ENCODE peak calls at places on chromosomes 5 and 9, in seven cellular contexts. Z is RWPE1, X is foreskin fibroblast, T is fibroblast of pulmonary artery, B is pancreas, F is foreskin keratinocyte, H is MCF 10A. A is an unnamed sample.

GRCh38 chr5:151406322-151406947 is 41.0 kb upstream of the SLC36A1 start:
- DNase-seq in F (no peak), H (peak; percentile 42), X (peak; percentile 17), Z (peak; percentile 44), B (no peak), T (peak; percentile 6), A (no peak)

GRCh38 chr5:74386571-74387334 is 253.8 kb downstream of the ENC1 start:
- DNase-seq in F (peak; percentile 98), H (no peak), T (peak; percentile 34), X (peak; percentile 17), Z (peak; percentile 77), B (no peak), A (no peak)

GRCh38 chr9:97359147-97359546 is 51.7 kb downstream of the CCDC180 start:
- DNase-seq in F (no peak), T (no peak), X (no peak), B (no peak), H (no peak), Z (no peak), A (no peak)

GRCh38 chr5:143679777-143680176 is 132.2 kb upstream of the HMHB1 start:
- DNase-seq in F (peak; percentile 19), H (peak; percentile 55), X (peak; percentile 71), B (no peak), Z (no peak), T (peak; percentile 6), A (no peak)

GRCh38 chr5:111337688-111338087 is 113.5 kb downstream of the CAMK4 start:
- DNase-seq in Z (no peak), B (no peak), X (no peak), H (no peak), F (peak; percentile 40), T (no peak), A (no peak)

GRCh38 chr9:116153765-116154333 is at the start of gene PAPPA:
- DNase-seq in H (no peak), B (no peak), T (no peak), Z (no peak), X (peak; percentile 46), F (no peak), A (no peak)

GRCh38 chr5:32712463-32713395 is 1.6 kb downstream of the NPR3 start:
- DNase-seq in Z (no peak), B (no peak), F (peak; percentile 16), H (no peak), T (no peak), X (peak; percentile 47), A (no peak)

GRCh38 chr5:36756848-36757247 is 119.7 kb upstream of the NIPBL start:
- DNase-seq in H (no peak), F (no peak), X (no peak), B (no peak), Z (no peak), T (no peak), A (no peak)

GRCh38 chr5:120367896-120368634 is 96.0 kb upstream of the PRR16 start:
- DNase-seq in X (no peak), Z (no peak), H (peak; percentile 33), T (no peak), B (no peak), F (peak; percentile 55), A (no peak)

GRCh38 chr5:146828385-146828784 is 50.2 kb downstream of the PPP2R2B start:
- DNase-seq in B (no peak), T (no peak), Z (no peak), X (no peak), F (no peak), H (no peak), A (no peak)

GRCh38 chr9:131402073-131402472 is 8.2 kb downstream of the PRRC2B start:
- DNase-seq in Z (no peak), B (no peak), X (peak; percentile 77), F (peak; percentile 44), H (peak; percentile 60), T (no peak), A (no peak)

GRCh38 chr9:20379804-20380225 is 242.5 kb downstream of the MLLT3 start:
- DNase-seq in Z (no peak), X (no peak), H (no peak), T (no peak), F (no peak), B (no peak), A (no peak)

GRCh38 chr9:29793970-29794369 is 2220.7 kb upstream of the C9orf72 start:
- DNase-seq in Z (no peak), T (no peak), X (no peak), H (no peak), F (no peak), B (no peak), A (no peak)

GRCh38 chr9:117916291-117916690 is 212.1 kb downstream of the TLR4 start:
- DNase-seq in F (no peak), X (no peak), T (no peak), B (no peak), Z (no peak), H (peak; percentile 9), A (no peak)

GRCh38 chr5:132012385-132013005 is 1.0 kb upstream of the ACSL6 start:
- DNase-seq in T (peak; percentile 82), F (peak; percentile 34), X (peak; percentile 81), B (peak; percentile 2), Z (peak; percentile 40), H (peak; percentile 36), A (peak; percentile 41)

GRCh38 chr5:81554647-81555046 is 160.7 kb upstream of the ACOT12 start:
- DNase-seq in H (no peak), X (no peak), B (no peak), T (no peak), F (no peak), Z (no peak), A (no peak)

GRCh38 chr5:67983251-67983941 is 232.2 kb upstream of the PIK3R1 start:
- DNase-seq in B (no peak), Z (peak; percentile 48), F (peak; percentile 76), X (peak; percentile 86), T (peak; percentile 69), H (peak; percentile 48), A (no peak)

GRCh38 chr5:3382151-3382550 is 213.5 kb upstream of the IRX1 start:
- DNase-seq in T (no peak), X (no peak), Z (no peak), F (no peak), B (no peak), H (no peak), A (no peak)

GRCh38 chr5:140555747-140556312 is 1.4 kb downstream of the SRA1 start:
- DNase-seq in T (no peak), B (no peak), F (no peak), Z (no peak), H (no peak), X (no peak), A (peak; percentile 34)

GRCh38 chr5:172188893-172189692 is 1.1 kb upstream of the STK10 start:
- DNase-seq in Z (no peak), B (no peak), X (peak; percentile 21), H (no peak), F (no peak), T (no peak), A (no peak)

GRCh38 chr5:1975406-1975715 is 92.6 kb upstream of the IRX4 start:
- DNase-seq in Z (peak; percentile 38), T (no peak), F (peak; percentile 79), B (peak; percentile 12), H (peak; percentile 88), X (no peak), A (no peak)

GRCh38 chr5:79886456-79886855 is 104.6 kb downstream of the MTX3 start:
- DNase-seq in B (no peak), H (no peak), F (no peak), T (no peak), Z (no peak), X (no peak), A (no peak)

GRCh38 chr5:109585012-109585599 is 104.6 kb upstream of the MAN2A1 start:
- DNase-seq in X (peak; percentile 10), Z (no peak), T (peak; percentile 69), B (no peak), H (peak; percentile 37), F (no peak), A (no peak)

GRCh38 chr5:137037848-137038247 is 461.3 kb downstream of the SPOCK1 start:
- DNase-seq in Z (no peak), B (no peak), T (no peak), F (no peak), H (no peak), X (no peak), A (no peak)
- TF ChIP-seq CTCF in Z (no peak), B (no peak), T (no peak), F (no peak), H (no peak), X (no peak), A (no peak)

GRCh38 chr5:149932445-149933350 is 11.9 kb downstream of the PDE6A start:
- DNase-seq in H (no peak), T (peak; percentile 7), X (peak; percentile 44), Z (no peak), B (no peak), F (no peak), A (no peak)
- TF ChIP-seq CTCF in H (no peak), T (peak; percentile 34), X (peak; percentile 32), Z (no peak), B (no peak), F (no peak), A (no peak)

DNA sequence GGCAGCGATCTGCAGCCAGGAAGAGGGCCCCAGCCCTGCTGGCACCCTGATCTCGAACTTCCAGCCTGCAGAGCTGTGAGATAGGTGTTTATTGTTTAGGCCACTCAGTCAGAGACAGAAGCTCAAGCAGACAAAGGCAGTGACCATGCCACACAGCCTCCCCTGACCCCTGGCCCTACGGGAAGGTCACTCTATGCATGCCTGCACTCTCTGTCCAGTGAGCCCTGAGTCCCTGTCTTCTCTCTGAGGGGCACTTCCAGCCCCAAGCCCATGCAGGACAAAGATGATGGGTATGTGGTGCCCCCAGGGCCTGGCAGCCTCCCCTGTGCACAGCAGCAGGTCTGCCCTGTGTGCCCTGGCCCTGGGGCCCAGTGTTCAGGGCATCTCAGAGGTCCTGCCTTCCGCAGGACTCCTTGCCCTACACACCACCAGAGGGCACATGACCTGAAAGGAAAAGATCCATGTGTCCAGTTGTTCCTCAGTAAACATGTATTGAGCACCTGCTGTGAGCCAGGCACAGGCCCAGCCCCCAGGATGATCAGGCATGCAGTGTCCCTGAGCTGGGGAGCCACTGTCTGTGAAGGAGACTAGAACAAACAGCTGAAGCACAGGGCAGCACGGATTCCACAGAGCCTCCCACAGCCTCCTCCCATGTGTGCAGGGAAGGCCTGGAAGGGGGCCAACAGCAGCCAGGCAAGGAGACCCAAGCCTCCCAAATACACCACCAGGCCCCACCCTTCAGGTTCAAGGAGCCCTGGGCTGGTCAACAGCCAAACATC is 109.3 kb downstream of the ATPSCKMT start:
- DNase-seq in X (peak; percentile 33), T (peak; percentile 6), H (peak; percentile 41), Z (no peak), B (no peak), F (no peak), A (no peak)
- TF ChIP-seq CTCF in X (peak; percentile 45), T (peak; percentile 21), H (peak; percentile 7), Z (no peak), B (no peak), F (peak; percentile 24), A (no peak)

GRCh38 chr9:113587471-113588031 is 124.0 kb downstream of the RGS3 start:
- DNase-seq in H (no peak), B (no peak), Z (no peak), X (peak; percentile 64), T (peak; percentile 50), F (no peak), A (no peak)

GRCh38 chr9:113589407-113589806 is 125.9 kb downstream of the RGS3 start:
- DNase-seq in H (no peak), X (no peak), Z (no peak), B (no peak), F (no peak), T (no peak), A (no peak)

GRCh38 chr9:113588242-113588810 is 124.8 kb downstream of the RGS3 start:
- DNase-seq in T (no peak), X (no peak), Z (no peak), B (no peak), H (no peak), F (no peak), A (no peak)

GRCh38 chr9:113589890-113590289 is 126.4 kb downstream of the RGS3 start:
- DNase-seq in F (no peak), H (peak; percentile 43), T (peak; percentile 73), Z (no peak), X (peak; percentile 73), B (no peak), A (no peak)

GRCh38 chr9:113588936-113589335 is 125.4 kb downstream of the RGS3 start:
- DNase-seq in F (no peak), T (no peak), B (no peak), X (no peak), Z (no peak), H (no peak), A (no peak)
- TF ChIP-seq CTCF in F (no peak), T (no peak), B (no peak), X (no peak), Z (no peak), H (no peak), A (no peak)